ENCODE peak calls at places on chromosome 16, in four cellular contexts. One of them, this sample, is unnamed.
A peak's percentile ranks its signal among the peaks of the same experiment; 100 is the strongest.

GRCh38 chr16:30010817-30011504 is at the start of gene DOC2A:
- DNase-seq in prostate gland: no peak
- DNase-seq in psoas muscle: no peak
- DNase-seq in thoracic aorta: no peak
- DNase-seq in this sample: no peak

GRCh38 chr16:14613991-14614390 is 16.1 kb downstream of the PARN start:
- DNase-seq in thoracic aorta: no peak
- DNase-seq in prostate gland: no peak
- DNase-seq in psoas muscle: no peak
- DNase-seq in this sample: no peak

GRCh38 chr16:53991181-53992056 is 287.5 kb downstream of the FTO start:
- DNase-seq in psoas muscle: no peak
- DNase-seq in thoracic aorta: no peak
- DNase-seq in prostate gland: peak; percentile 51
- DNase-seq in this sample: no peak

GRCh38 chr16:69123894-69124293 is 8.5 kb downstream of the CHTF8 start:
- DNase-seq in prostate gland: no peak
- DNase-seq in thoracic aorta: no peak
- DNase-seq in psoas muscle: no peak
- DNase-seq in this sample: peak; percentile 59

GRCh38 chr16:72848045-72848410 is 199.9 kb downstream of the ZFHX3 start:
- DNase-seq in prostate gland: no peak
- DNase-seq in psoas muscle: no peak
- DNase-seq in thoracic aorta: no peak
- DNase-seq in this sample: no peak

GRCh38 chr16:54544553-54545180 is 258.1 kb upstream of the IRX3 start:
- DNase-seq in prostate gland: no peak
- DNase-seq in thoracic aorta: no peak
- DNase-seq in psoas muscle: no peak
- DNase-seq in this sample: no peak

GRCh38 chr16:20928774-20929411 is 28.3 kb downstream of the LYRM1 start:
- DNase-seq in thoracic aorta: no peak
- DNase-seq in prostate gland: no peak
- DNase-seq in psoas muscle: no peak
- DNase-seq in this sample: no peak

GRCh38 chr16:56912746-56913703 is 18.9 kb upstream of the HERPUD1 start:
- DNase-seq in prostate gland: no peak
- DNase-seq in psoas muscle: no peak
- DNase-seq in thoracic aorta: no peak
- DNase-seq in this sample: peak; percentile 92

GRCh38 chr16:50680556-50680893 is 587 bp downstream of the SNX20 start:
- DNase-seq in psoas muscle: no peak
- DNase-seq in thoracic aorta: no peak
- DNase-seq in prostate gland: no peak
- DNase-seq in this sample: no peak
- H3K4me3 ChIP-seq in psoas muscle: peak overlapping the region; percentile 43
- H3K4me3 ChIP-seq in thoracic aorta: peak overlapping the region; percentile 60
- H3K4me3 ChIP-seq in prostate gland: no peak overlapping the region
- H3K4me3 ChIP-seq in this sample: no peak overlapping the region

GRCh38 chr16:3198334-3199072 is 10.5 kb downstream of the OR1F1 start:
- DNase-seq in thoracic aorta: no peak
- DNase-seq in psoas muscle: no peak
- DNase-seq in prostate gland: no peak
- DNase-seq in this sample: no peak
- TF ChIP-seq CTCF in thoracic aorta: no peak
- TF ChIP-seq CTCF in psoas muscle: no peak
- TF ChIP-seq CTCF in prostate gland: no peak
- TF ChIP-seq CTCF in this sample: no peak

GRCh38 chr16:16031401-16031800 is 82.0 kb downstream of the ABCC1 start:
- DNase-seq in prostate gland: no peak
- DNase-seq in thoracic aorta: no peak
- DNase-seq in psoas muscle: no peak
- DNase-seq in this sample: no peak
- H3K36me3 ChIP-seq in prostate gland: no peaks in the 10 kb centered on the region
- H3K36me3 ChIP-seq in thoracic aorta: peaks cover 18% of the 10 kb centered on the region
- H3K36me3 ChIP-seq in psoas muscle: peaks cover 2% of the 10 kb centered on the region
- H3K36me3 ChIP-seq in this sample: peaks cover 13% of the 10 kb centered on the region

DNA sequence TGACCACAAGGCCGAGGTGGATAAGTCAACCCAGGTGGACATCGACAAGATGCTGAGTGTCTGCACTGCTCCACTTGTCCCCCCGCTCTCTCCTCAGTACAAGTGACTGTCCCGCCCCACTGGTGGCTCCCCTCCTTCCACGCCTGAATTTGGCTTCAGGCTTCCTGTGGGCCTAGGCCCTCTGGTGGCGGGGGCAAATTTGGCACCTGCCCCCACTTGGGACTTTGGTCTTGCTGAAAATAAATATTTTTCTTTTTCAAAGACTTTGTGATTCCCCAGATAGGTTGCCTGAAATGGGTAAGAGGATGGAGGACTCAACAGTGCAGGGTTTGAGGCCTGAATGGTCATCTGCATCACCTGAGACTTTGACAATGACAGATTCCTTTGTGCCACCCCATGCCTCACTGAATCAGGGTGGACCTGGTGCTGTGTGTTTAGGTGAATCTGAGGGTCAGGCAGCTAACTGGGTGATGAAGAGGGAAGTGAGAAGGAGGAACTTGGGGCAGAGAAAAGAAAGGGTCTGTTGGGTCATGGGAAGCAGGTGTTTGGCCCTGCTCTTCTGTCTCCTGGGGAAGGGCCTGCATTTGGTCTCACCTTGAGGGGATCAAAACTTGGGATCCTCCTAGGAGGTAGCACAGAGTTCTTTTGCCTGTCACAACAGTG is 2.0 kb downstream of the C16orf86 start:
- DNase-seq in thoracic aorta: no peak
- DNase-seq in prostate gland: no peak
- DNase-seq in psoas muscle: no peak
- DNase-seq in this sample: no peak
- H3K4me3 ChIP-seq in thoracic aorta: no peak overlapping the region
- H3K4me3 ChIP-seq in prostate gland: no peak overlapping the region
- H3K4me3 ChIP-seq in psoas muscle: no peak overlapping the region
- H3K4me3 ChIP-seq in this sample: no peak overlapping the region

DNA sequence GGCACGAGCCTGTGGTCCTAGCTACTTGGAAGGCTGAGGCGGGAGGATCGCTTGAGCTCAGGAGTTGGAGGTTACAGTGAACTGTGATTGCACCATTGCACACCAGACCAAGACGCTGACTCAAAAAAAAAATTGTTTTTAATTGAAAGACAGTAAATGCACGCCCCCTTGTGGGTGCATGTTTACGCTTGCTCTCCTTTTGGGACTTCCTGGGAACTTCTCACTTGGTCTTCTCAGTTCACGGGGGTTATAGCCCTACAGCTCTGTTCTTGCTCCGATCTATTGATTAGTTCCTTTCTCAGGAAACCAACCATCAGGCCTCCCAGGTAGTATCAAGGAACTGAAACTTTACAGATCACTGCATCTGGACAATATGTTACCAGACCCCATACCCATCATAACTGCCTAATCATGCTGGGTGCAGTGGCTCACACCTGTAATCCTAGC is 14.2 kb upstream of the RIPOR1 start:
- DNase-seq in prostate gland: peak; percentile 64
- DNase-seq in thoracic aorta: no peak
- DNase-seq in psoas muscle: peak; percentile 87
- DNase-seq in this sample: peak; percentile 77
- TF ChIP-seq CTCF in prostate gland: peak; percentile 60
- TF ChIP-seq CTCF in thoracic aorta: peak; percentile 51
- TF ChIP-seq CTCF in psoas muscle: peak; percentile 63
- TF ChIP-seq CTCF in this sample: peak; percentile 81

GRCh38 chr16:84607694-84608093 is 10.2 kb downstream of the COTL1 start:
- DNase-seq in thoracic aorta: no peak
- DNase-seq in prostate gland: no peak
- DNase-seq in psoas muscle: no peak
- DNase-seq in this sample: no peak
- H3K36me3 ChIP-seq in thoracic aorta: no peaks in the 10 kb centered on the region
- H3K36me3 ChIP-seq in prostate gland: no peaks in the 10 kb centered on the region
- H3K36me3 ChIP-seq in psoas muscle: no peaks in the 10 kb centered on the region
- H3K36me3 ChIP-seq in this sample: peaks cover 13% of the 10 kb centered on the region

DNA sequence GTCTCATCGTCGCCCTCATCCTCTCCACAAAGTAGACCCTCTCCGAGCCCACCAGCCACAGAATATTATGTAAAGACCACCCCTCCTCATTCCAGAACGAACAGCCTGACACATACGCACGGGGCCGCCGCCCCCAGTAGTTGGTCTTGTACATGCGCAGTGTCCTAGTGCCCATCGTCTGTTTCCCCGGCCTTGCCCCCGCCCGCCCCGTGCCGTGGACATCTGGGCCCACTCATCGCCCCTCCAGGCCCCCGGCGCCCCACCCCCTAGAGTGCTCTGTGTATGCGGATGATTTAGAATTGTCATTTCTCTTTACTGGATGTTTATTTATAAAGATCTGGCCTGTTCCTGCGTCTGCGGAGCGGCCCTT is 475 bp upstream of the AMDHD2 start:
- DNase-seq in psoas muscle: peak; percentile 63
- DNase-seq in prostate gland: no peak
- DNase-seq in thoracic aorta: no peak
- DNase-seq in this sample: no peak
- H3K4me3 ChIP-seq in psoas muscle: peak overlapping the region; percentile 73
- H3K4me3 ChIP-seq in prostate gland: no peak overlapping the region
- H3K4me3 ChIP-seq in thoracic aorta: peak overlapping the region; percentile 70
- H3K4me3 ChIP-seq in this sample: no peak overlapping the region

GRCh38 chr16:19177111-19177747 is 9.2 kb downstream of the SYT17 start:
- DNase-seq in prostate gland: no peak
- DNase-seq in thoracic aorta: no peak
- DNase-seq in psoas muscle: no peak
- DNase-seq in this sample: no peak
- TF ChIP-seq CTCF in prostate gland: no peak
- TF ChIP-seq CTCF in thoracic aorta: no peak
- TF ChIP-seq CTCF in psoas muscle: no peak
- TF ChIP-seq CTCF in this sample: peak; percentile 10